ENCODE peak calls at places on chromosome 9, in five cellular contexts. D is fibroblast of lung, E is testis, W is trophoblast cell, M is endodermal cell. U is an unnamed sample. For H3K4me1 and H3K27me3, the result is how much of the 10 kb centered on the place peaks cover.

GRCh38 chr9:120856700-120857099 is 14.0 kb upstream of the PSMD5 start:
- DNase-seq in M (peak), E (no peak), D (no peak), W (no peak), U (no peak)

GRCh38 chr9:80501635-80502034 is 929.9 kb downstream of the TLE4 start:
- DNase-seq in D (peak), E (no peak), M (no peak), W (no peak), U (no peak)

GRCh38 chr9:971901-972511 is 4.4 kb upstream of the DMRT3 start:
- DNase-seq in D (no peak), M (peak), E (peak), W (no peak), U (no peak)

GRCh38 chr9:121700165-121700830 is 48.9 kb downstream of the DAB2IP start:
- DNase-seq in M (peak), E (peak), W (no peak), D (peak), U (peak)

GRCh38 chr9:14722391-14723035 is at the start of gene CER1:
- DNase-seq in W (no peak), E (no peak), D (no peak), M (peak), U (no peak)

GRCh38 chr9:33239922-33240321 is at the start of gene SPINK4:
- DNase-seq in M (no peak), D (peak), E (peak), W (peak), U (peak)

GRCh38 chr9:131836607-131837315 is 96.9 kb upstream of the RAPGEF1 start:
- DNase-seq in E (no peak), M (no peak), D (no peak), W (no peak), U (no peak)

GRCh38 chr9:78866228-78867132 is 569.6 kb downstream of the PSAT1 start:
- DNase-seq in E (no peak), W (peak), M (no peak), D (peak), U (no peak)

DNA sequence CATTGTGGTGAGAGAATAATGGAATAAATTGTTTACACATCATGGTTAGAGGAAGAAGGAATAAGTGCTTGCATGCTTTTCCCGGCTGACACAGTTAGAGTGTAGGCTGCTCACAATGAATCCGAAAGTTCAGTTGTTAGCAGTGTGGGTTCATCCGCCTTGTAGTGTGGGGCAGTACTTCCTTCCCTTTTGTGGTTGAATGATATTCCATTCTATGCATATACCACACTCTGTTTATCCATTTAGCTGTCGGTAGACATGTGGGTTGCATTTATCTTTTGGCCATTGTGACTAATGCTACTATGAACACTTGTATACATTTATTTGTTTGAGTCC is 84.0 kb downstream of the COL5A1 start:
- DNase-seq in D (peak), E (no peak), M (no peak), W (no peak), U (no peak)
- H3K4me1 ChIP-seq in D (under half), E (under half), M (under half), W (under half), U (under half)

GRCh38 chr9:100352201-100352726 is 478 bp downstream of the TEX10 start:
- DNase-seq in M (peak), W (peak), E (peak), D (peak), U (peak)
- H3K27ac ChIP-seq in M (peak), W (peak), E (peak), D (peak), U (no peak)

DNA sequence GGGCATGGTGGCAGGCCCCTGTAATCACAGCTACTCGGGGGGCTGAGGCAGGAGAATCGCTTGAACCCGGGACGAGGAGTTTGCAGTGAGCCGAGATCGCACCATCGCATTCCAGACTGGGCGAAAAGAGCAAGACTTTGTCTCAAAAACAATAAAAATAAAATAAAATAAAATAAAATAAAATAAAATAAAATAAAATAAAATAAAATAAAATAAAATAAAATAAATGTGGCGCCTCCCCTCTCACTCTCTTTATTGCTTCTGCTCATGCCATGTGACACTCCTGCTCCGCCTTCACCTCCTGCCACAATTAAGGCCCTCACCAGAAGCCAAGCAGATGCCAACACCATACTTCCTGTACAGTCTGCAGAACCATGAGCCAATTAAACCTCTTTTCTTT is 3.8 kb upstream of the SHC3 start:
- DNase-seq in E (no peak), W (no peak), M (no peak), D (no peak), U (no peak)
- H3K27me3 ChIP-seq in E (under half), W (under half), M (under half), D (under half), U (under half)

DNA sequence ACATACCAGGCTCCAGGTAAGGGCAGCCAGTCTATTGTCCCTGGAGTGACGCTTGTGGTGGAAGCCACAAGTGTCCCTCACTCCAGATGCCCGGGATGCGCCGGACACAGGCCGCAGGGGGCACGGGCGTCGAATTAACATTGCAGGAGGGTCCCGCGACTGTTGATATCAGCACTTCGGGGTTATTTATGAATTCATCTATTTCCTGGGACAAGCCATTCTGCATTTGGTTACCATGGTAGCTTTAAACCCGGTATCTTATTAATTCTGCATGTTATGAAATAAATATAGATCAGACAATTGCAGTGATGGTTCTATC is 17.4 kb upstream of the TMEM250 start:
- DNase-seq in E (no peak), M (no peak), W (no peak), D (no peak), U (no peak)
- H3K4me1 ChIP-seq in E (under half), M (under half), W (under half), D (under half), U (under half)

DNA sequence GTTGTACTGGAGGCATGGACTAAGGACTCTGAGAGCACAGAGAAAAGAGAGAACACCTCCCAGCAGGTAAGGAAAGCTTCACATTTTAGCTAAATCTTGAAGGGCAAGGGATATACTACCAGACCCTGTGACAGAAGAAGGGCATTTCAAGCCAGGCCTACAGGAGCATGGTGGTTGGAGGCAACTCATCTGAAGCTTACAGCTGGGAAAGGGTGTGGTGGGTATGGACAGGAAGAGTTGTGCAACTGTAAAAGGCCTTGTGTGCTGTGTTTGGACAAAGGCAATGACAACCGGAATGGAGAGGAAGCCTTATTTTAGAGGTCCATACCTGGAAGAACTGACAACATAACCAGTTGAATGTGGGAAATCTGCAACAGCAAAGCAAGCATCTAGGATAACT is 31.2 kb downstream of the NIPSNAP3B start:
- DNase-seq in M (no peak), W (no peak), E (no peak), D (peak), U (no peak)
- H3K27ac ChIP-seq in M (no peak), W (no peak), E (no peak), D (no peak), U (peak)

GRCh38 chr9:95346021-95346420 is 28.5 kb upstream of the FANCC start:
- DNase-seq in D (no peak), M (no peak), E (no peak), W (no peak), U (no peak)

GRCh38 chr9:95350266-95350665 is 32.8 kb upstream of the FANCC start:
- DNase-seq in E (no peak), W (no peak), D (no peak), M (no peak), U (no peak)

GRCh38 chr9:95344735-95345134 is 27.2 kb upstream of the FANCC start:
- DNase-seq in D (no peak), W (no peak), E (no peak), M (no peak), U (no peak)

GRCh38 chr9:95351051-95351450 is 33.5 kb upstream of the FANCC start:
- DNase-seq in E (no peak), D (no peak), W (no peak), M (no peak), U (no peak)

GRCh38 chr9:95349109-95350038 is 31.9 kb upstream of the FANCC start:
- DNase-seq in M (peak), E (no peak), W (no peak), D (no peak), U (no peak)
- H3K27me3 ChIP-seq in M (under half), E (under half), W (under half), D (under half), U (under half)

DNA sequence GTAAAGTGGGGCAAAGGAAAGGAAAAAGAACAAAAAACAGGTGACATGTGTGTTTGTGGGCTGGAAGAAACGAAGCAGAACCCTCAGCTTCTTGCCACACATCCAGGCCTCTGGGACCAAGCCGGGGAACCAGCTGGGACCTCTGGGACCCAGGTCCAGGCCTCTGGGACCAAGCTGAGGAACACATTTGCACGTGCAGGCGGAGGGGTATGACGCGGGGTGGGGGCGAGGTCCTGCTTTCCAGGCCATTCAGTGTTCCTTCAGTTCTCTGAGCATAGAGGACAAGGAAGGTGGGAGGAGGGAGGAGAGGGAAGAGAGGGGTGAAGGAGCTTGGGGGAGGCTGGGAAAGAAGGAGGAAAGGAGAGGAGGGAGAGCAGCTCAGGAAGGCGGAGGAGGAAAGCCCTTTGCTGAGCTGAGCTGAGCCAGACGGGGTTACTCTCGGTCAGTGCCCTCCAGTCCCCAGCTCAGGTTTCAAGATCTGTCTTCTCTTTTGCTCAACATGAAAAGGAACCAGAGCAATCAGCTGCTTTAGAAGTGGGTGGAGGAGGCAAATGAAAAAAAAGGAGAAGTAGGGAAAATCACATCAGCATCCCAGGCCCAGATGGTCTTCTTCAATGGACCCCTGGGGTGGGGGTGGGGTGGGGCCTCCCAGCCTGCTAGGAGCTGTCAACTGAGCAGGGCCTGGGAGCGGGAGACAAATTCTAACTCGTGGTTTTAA is 59.1 kb downstream of the ABCA1 start:
- DNase-seq in E (peak), M (peak), D (peak), W (peak), U (peak)
- H3K4me1 ChIP-seq in E (half or more), M (under half), D (under half), W (under half), U (half or more)